ENCODE peak calls at places on chromosomes 2 and 18, in six cellular contexts. G is A673; T is spleen; L is suprapubic skin; M is testis; W is CD8-positive, alpha-beta T cell. Z is an unnamed sample. For H3K4me1 and H3K9me3, the result is how much of the 10 kb centered on the place peaks cover.

GRCh38 chr2:232571026-232571474 is 20.6 kb downstream of the EIF4E2 start:
- DNase-seq in T (no peak), W (no peak), G (no peak), M (no peak), L (no peak), Z (no peak)

GRCh38 chr2:70735065-70735464 is 32.9 kb downstream of the ADD2 start:
- DNase-seq in M (no peak), G (peak), T (no peak), L (no peak), W (no peak), Z (no peak)

GRCh38 chr2:63569740-63570139 is 18.5 kb downstream of the WDPCP start:
- DNase-seq in T (no peak), W (no peak), G (no peak), M (no peak), L (no peak), Z (no peak)

GRCh38 chr18:45793295-45793965 is 32.0 kb upstream of the SIGLEC15 start:
- DNase-seq in M (no peak), T (no peak), G (no peak), L (no peak), W (no peak), Z (no peak)

GRCh38 chr2:73838889-73839539 is 10.3 kb downstream of the STAMBP start:
- DNase-seq in L (no peak), W (no peak), T (no peak), G (no peak), M (no peak), Z (no peak)

GRCh38 chr2:145674705-145675104 is 1154.8 kb upstream of the ZEB2 start:
- DNase-seq in G (no peak), W (no peak), L (no peak), T (no peak), M (no peak), Z (no peak)

GRCh38 chr2:60780741-60781140 is 24.7 kb downstream of the PAPOLG start:
- DNase-seq in M (no peak), G (no peak), L (no peak), W (no peak), T (no peak), Z (no peak)

GRCh38 chr2:206230060-206230890 is 44.2 kb upstream of the ZDBF2 start:
- DNase-seq in W (no peak), G (peak), T (no peak), M (no peak), L (no peak), Z (peak)

GRCh38 chr2:170937980-170938379 is 8.9 kb downstream of the GORASP2 start:
- DNase-seq in M (no peak), T (no peak), W (no peak), G (no peak), L (no peak), Z (no peak)

GRCh38 chr18:4870177-4870773 is 326.8 kb downstream of the AKAIN1 start:
- DNase-seq in T (no peak), L (no peak), W (no peak), G (no peak), M (no peak), Z (no peak)

DNA sequence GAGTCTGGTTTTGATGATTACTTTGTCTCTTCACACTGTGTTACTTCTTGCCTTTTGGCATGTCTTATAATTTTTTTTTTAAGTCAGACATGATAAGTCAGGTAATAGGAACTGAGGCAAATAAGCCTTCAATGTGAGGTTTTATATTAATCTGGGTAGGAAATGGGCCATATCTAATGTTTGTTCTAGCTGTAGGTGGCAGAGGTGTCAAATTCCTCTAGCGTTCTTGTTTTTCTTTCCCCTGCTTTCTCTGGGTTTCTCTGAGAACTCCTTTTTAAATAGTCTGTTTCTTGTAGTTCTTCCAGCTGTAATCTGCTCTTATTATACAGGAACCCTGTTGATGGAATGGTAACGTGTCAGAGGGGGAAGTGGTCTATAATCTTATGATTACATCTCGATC is 5.7 kb downstream of the SP140 start:
- DNase-seq in M (no peak), T (no peak), L (no peak), W (no peak), G (no peak), Z (no peak)
- H3K4me1 ChIP-seq in M (under half), T (under half), L (under half), W (under half), G (under half), Z (under half)

GRCh38 chr2:162967137-162967536 is 128.6 kb upstream of the KCNH7 start:
- DNase-seq in L (no peak), T (no peak), W (no peak), M (no peak), G (no peak), Z (peak)
- H3K4me3 ChIP-seq in L (no peak), T (no peak), W (no peak), M (no peak), G (no peak), Z (no peak)

GRCh38 chr2:95275151-95275515 is 884 bp downstream of the PROM2 start:
- DNase-seq in L (peak), G (no peak), W (peak), M (no peak), T (peak), Z (no peak)
- H3K9me3 ChIP-seq in L (under half), G (under half), W (under half), M (under half), T (under half), Z (under half)

DNA sequence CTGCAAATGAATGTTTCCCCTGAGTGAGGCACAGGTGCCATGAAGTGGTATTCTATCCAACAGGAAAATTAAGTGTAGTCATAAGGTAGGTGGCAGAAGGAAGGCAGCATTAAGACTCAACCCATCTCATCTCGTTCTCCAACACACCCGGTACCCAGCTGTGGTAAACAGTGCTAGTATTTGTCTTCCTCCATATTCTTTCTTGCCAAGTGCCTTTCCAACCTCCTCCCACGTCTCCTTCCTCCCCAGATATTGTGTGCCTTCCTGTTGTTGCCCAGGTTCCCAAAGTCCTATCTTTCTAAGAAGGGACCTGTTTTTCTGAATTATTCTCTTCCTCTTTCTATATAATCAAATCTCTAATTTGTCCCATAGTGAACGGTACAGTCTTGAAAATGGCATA is 83.5 kb downstream of the CRIM1 start:
- DNase-seq in W (no peak), T (no peak), G (no peak), L (no peak), M (no peak), Z (no peak)
- H3K4me1 ChIP-seq in W (under half), T (under half), G (under half), L (under half), M (under half), Z (under half)

Z was measured in BE2C.